ENCODE peak calls at places on chromosome 10, in five cellular contexts. R is right cardiac atrium; D is stimulated activated CD8-positive, alpha-beta memory T cell treated with anti-CD3 and anti-CD28 coated beads, Interleukin-15, amount 100 ng/mL, for 24 hours; V is GM03348; N is stomach. G is an unnamed sample.

GRCh38 chr10:125203186-125203800 is 42.9 kb upstream of the CTBP2 start:
- DNase-seq in R (no peak), D (no peak), V (no peak), N (no peak), G (no peak)

GRCh38 chr10:35259769-35260397 is 76.4 kb upstream of the CCNY start:
- DNase-seq in R (no peak), D (no peak), V (peak; percentile 89), N (no peak), G (no peak)

GRCh38 chr10:100912013-100912608 is 652 bp upstream of the SLF2 start:
- DNase-seq in R (no peak), D (no peak), V (no peak), N (no peak), G (no peak)

GRCh38 chr10:112875474-112876267 is 74.4 kb upstream of the TCF7L2 start:
- DNase-seq in R (peak; percentile 24), D (no peak), V (peak; percentile 67), N (peak; percentile 47), G (no peak)

GRCh38 chr10:43120948-43121290 is 17.3 kb upstream of the CSGALNACT2 start:
- DNase-seq in R (peak; percentile 36), D (no peak), V (no peak), N (peak; percentile 26), G (no peak)

GRCh38 chr10:62352356-62352963 is 21.7 kb upstream of the ZNF365 start:
- DNase-seq in R (no peak), D (no peak), V (peak; percentile 31), N (no peak), G (no peak)

GRCh38 chr10:119686465-119687191 is 35.4 kb downstream of the BAG3 start:
- DNase-seq in R (peak; percentile 82), D (peak; percentile 72), V (peak; percentile 87), N (peak; percentile 78), G (peak; percentile 89)

GRCh38 chr10:17238445-17239275 is 10.6 kb downstream of the VIM start:
- DNase-seq in R (no peak), D (no peak), V (peak; percentile 48), N (no peak), G (no peak)

GRCh38 chr10:130127612-130128607 is 8.3 kb upstream of the GLRX3 start:
- DNase-seq in R (peak; percentile 38), D (no peak), V (peak; percentile 90), N (peak; percentile 57), G (no peak)

GRCh38 chr10:33041783-33042437 is 83.9 kb upstream of the ITGB1 start:
- DNase-seq in R (no peak), D (no peak), V (no peak), N (no peak), G (no peak)

GRCh38 chr10:3761916-3762708 is 22.9 kb downstream of the KLF6 start:
- DNase-seq in R (no peak), D (no peak), V (no peak), N (no peak), G (no peak)

GRCh38 chr10:128537888-128538287 is 411.7 kb upstream of the MKI67 start:
- DNase-seq in R (no peak), D (no peak), V (no peak), N (no peak), G (no peak)

GRCh38 chr10:43264987-43265798 is 1.7 kb downstream of the RASGEF1A start:
- DNase-seq in R (no peak), D (no peak), V (peak; percentile 9), N (peak; percentile 22), G (no peak)

GRCh38 chr10:84845628-84846261 is 517.4 kb downstream of the CCSER2 start:
- DNase-seq in R (no peak), D (no peak), V (no peak), N (no peak), G (no peak)

GRCh38 chr10:52115823-52116222 is 198.3 kb upstream of the DKK1 start:
- DNase-seq in R (no peak), D (no peak), V (no peak), N (no peak), G (no peak)

GRCh38 chr10:122490786-122491680 is 29.7 kb downstream of the HTRA1 start:
- DNase-seq in R (no peak), D (no peak), V (no peak), N (no peak), G (no peak)

GRCh38 chr10:67763499-67764011 is 67.6 kb upstream of the CTNNA3 start:
- DNase-seq in R (peak; percentile 84), D (peak; percentile 67), V (peak; percentile 78), N (peak; percentile 72), G (peak; percentile 89)

GRCh38 chr10:69232252-69232651 is 12.1 kb downstream of the HKDC1 start:
- DNase-seq in R (no peak), D (no peak), V (peak; percentile 88), N (no peak), G (no peak)

GRCh38 chr10:986881-987634 is 1.2 kb upstream of the GTPBP4 start:
- DNase-seq in R (no peak), D (no peak), V (peak; percentile 81), N (no peak), G (no peak)

GRCh38 chr10:44935201-44935960 is 24.2 kb upstream of the RASSF4 start:
- DNase-seq in R (peak; percentile 84), D (no peak), V (peak; percentile 86), N (no peak), G (peak; percentile 88)

GRCh38 chr10:132593900-132594876 is 56.6 kb downstream of the INPP5A start:
- DNase-seq in R (no peak), D (no peak), V (no peak), N (no peak), G (no peak)

GRCh38 chr10:119306964-119307363 is 99.6 kb downstream of the GRK5 start:
- DNase-seq in R (no peak), D (no peak), V (no peak), N (no peak), G (no peak)

GRCh38 chr10:3616880-3617279 is 168.1 kb downstream of the KLF6 start:
- DNase-seq in R (no peak), D (no peak), V (no peak), N (no peak), G (no peak)

GRCh38 chr10:436013-436697 is 253.3 kb downstream of the DIP2C start:
- DNase-seq in R (no peak), D (no peak), V (no peak), N (no peak), G (no peak)

GRCh38 chr10:119750391-119751230 is 24.8 kb downstream of the INPP5F start:
- DNase-seq in R (peak; percentile 57), D (no peak), V (peak; percentile 80), N (peak; percentile 73), G (no peak)

GRCh38 chr10:51377932-51378206 is 303.6 kb downstream of the PRKG1 start:
- DNase-seq in R (no peak), D (no peak), V (no peak), N (no peak), G (no peak)

GRCh38 chr10:130459011-130459410 is 322.8 kb downstream of the GLRX3 start:
- DNase-seq in R (no peak), D (no peak), V (no peak), N (no peak), G (no peak)

GRCh38 chr10:96512997-96513685 is 585 bp downstream of the TLL2 start:
- DNase-seq in R (peak; percentile 20), D (peak; percentile 16), V (peak; percentile 64), N (no peak), G (no peak)

GRCh38 chr10:124906551-124907001 is 35.3 kb upstream of the ZRANB1 start:
- DNase-seq in R (no peak), D (no peak), V (peak; percentile 78), N (no peak), G (no peak)

GRCh38 chr10:19683326-19683725 is 132.9 kb upstream of the PLXDC2 start:
- DNase-seq in R (no peak), D (no peak), V (no peak), N (no peak), G (no peak)

GRCh38 chr10:122861724-122862161 is 16.1 kb upstream of the CUZD1 start:
- DNase-seq in R (no peak), D (no peak), V (peak; percentile 40), N (no peak), G (no peak)

GRCh38 chr10:29946953-29947700 is 112.3 kb downstream of the JCAD start:
- DNase-seq in R (peak; percentile 52), D (no peak), V (peak; percentile 87), N (peak; percentile 50), G (no peak)

GRCh38 chr10:77641788-77642397 is 4.3 kb upstream of the KCNMA1 start:
- DNase-seq in R (peak; percentile 35), D (no peak), V (peak; percentile 77), N (peak; percentile 77), G (no peak)

GRCh38 chr10:99234067-99234738 is 1.4 kb downstream of the HPSE2 start:
- DNase-seq in R (peak; percentile 50), D (no peak), V (peak; percentile 67), N (peak; percentile 55), G (peak; percentile 79)

GRCh38 chr10:123496336-123496735 is 169.8 kb upstream of the GPR26 start:
- DNase-seq in R (no peak), D (no peak), V (no peak), N (no peak), G (no peak)